ENCODE peak calls at places on chromosomes 11 and 22, in four cellular contexts. H is T follicular helper cell; C is activated naive CD4-positive, alpha-beta T cell; K is AG08396. A is an unnamed sample.

GRCh38 chr11:79617561-79617960 is 176.7 kb upstream of the TENM4 start:
- DNase-seq in H (no peak), K (no peak), C (no peak), A (no peak)

GRCh38 chr11:117097567-117098268 is 510 bp downstream of the SIK3 start:
- DNase-seq in K (peak), H (no peak), C (no peak), A (no peak)

GRCh38 chr22:50546326-50547230 is 879 bp downstream of the KLHDC7B start:
- DNase-seq in H (no peak), K (no peak), C (no peak), A (no peak)

GRCh38 chr11:125343732-125344131 is 152.3 kb downstream of the FEZ1 start:
- DNase-seq in K (no peak), C (no peak), H (no peak), A (no peak)

GRCh38 chr11:111186308-111186967 is 59.1 kb upstream of the POU2AF2 start:
- DNase-seq in H (no peak), K (no peak), C (no peak), A (no peak)

GRCh38 chr22:48945621-48946458 is 881.8 kb downstream of the BRD1 start:
- DNase-seq in K (no peak), C (no peak), H (no peak), A (no peak)

GRCh38 chr11:81331611-81332205 is 1402.0 kb downstream of the FAM181B start:
- DNase-seq in C (no peak), H (no peak), K (no peak), A (no peak)

GRCh38 chr11:95296165-95296564 is 65.2 kb upstream of the SESN3 start:
- DNase-seq in H (no peak), K (no peak), C (no peak), A (no peak)

GRCh38 chr11:6650980-6651379 is 4.6 kb downstream of the DCHS1 start:
- DNase-seq in H (no peak), K (no peak), C (no peak), A (no peak)

GRCh38 chr22:45537734-45538181 is 35.1 kb downstream of the FBLN1 start:
- DNase-seq in C (no peak), H (no peak), K (peak), A (no peak)

GRCh38 chr22:23181763-23182288 is 1.5 kb downstream of the BCR start:
- DNase-seq in H (no peak), C (no peak), K (no peak), A (no peak)

GRCh38 chr11:34044664-34045485 is 6.7 kb upstream of the CAPRIN1 start:
- DNase-seq in K (peak), H (no peak), C (no peak), A (no peak)

GRCh38 chr11:126834149-126834548 is 166.4 kb downstream of the KIRREL3 start:
- DNase-seq in K (peak), C (no peak), H (no peak), A (no peak)

GRCh38 chr22:38135133-38135706 is 24.7 kb upstream of the BAIAP2L2 start:
- DNase-seq in C (no peak), H (no peak), K (peak), A (no peak)

GRCh38 chr11:91124363-91124762 is 901.5 kb upstream of the CHORDC1 start:
- DNase-seq in C (no peak), K (no peak), H (no peak), A (no peak)

GRCh38 chr11:128931661-128932060 is 11.0 kb downstream of the TP53AIP1 start:
- DNase-seq in K (no peak), C (no peak), H (no peak), A (no peak)

GRCh38 chr11:47409440-47410403 is 1.3 kb downstream of the SLC39A13 start:
- DNase-seq in H (no peak), C (no peak), K (no peak), A (no peak)

GRCh38 chr11:11987503-11988022 is 20.9 kb downstream of the DKK3 start:
- DNase-seq in C (no peak), K (no peak), H (no peak), A (peak)

GRCh38 chr11:68632802-68633201 is 51.5 kb upstream of the GAL start:
- DNase-seq in C (peak), K (no peak), H (peak), A (no peak)

GRCh38 chr11:31237819-31238771 is 131.4 kb downstream of the DCDC1 start:
- DNase-seq in K (no peak), H (no peak), C (no peak), A (no peak)

GRCh38 chr11:35478411-35479139 is 46.8 kb downstream of the PAMR1 start:
- DNase-seq in H (no peak), C (no peak), K (no peak), A (no peak)

GRCh38 chr11:15967966-15968365 is 388.4 kb downstream of the SOX6 start:
- DNase-seq in K (no peak), H (no peak), C (no peak), A (no peak)

GRCh38 chr11:65014146-65014960 is at the start of gene ARL2:
- DNase-seq in C (peak), K (peak), H (no peak), A (peak)

GRCh38 chr11:112525270-112525669 is 264.6 kb upstream of the PLET1 start:
- DNase-seq in C (no peak), K (no peak), H (no peak), A (no peak)

GRCh38 chr11:47107709-47108108 is 69.0 kb downstream of the ARFGAP2 start:
- DNase-seq in H (no peak), K (no peak), C (no peak), A (no peak)

GRCh38 chr11:93498099-93499040 is 44.8 kb downstream of the SMCO4 start:
- DNase-seq in H (no peak), K (no peak), C (no peak), A (no peak)

GRCh38 chr11:2303627-2304155 is 1.9 kb downstream of the TSPAN32 start:
- DNase-seq in K (no peak), H (no peak), C (no peak), A (no peak)

GRCh38 chr11:206002-206384 is 1.2 kb downstream of the BET1L start:
- DNase-seq in C (no peak), K (no peak), H (no peak), A (no peak)

GRCh38 chr11:57311109-57311936 is 13.4 kb downstream of the TNKS1BP1 start:
- DNase-seq in C (peak), H (no peak), K (peak), A (no peak)

GRCh38 chr11:17511571-17511970 is 32.6 kb downstream of the USH1C start:
- DNase-seq in H (no peak), K (no peak), C (no peak), A (no peak)

GRCh38 chr11:20310596-20311394 is 52.7 kb upstream of the HTATIP2 start:
- DNase-seq in K (no peak), H (no peak), C (no peak), A (no peak)

GRCh38 chr11:105456950-105457349 is 152.9 kb upstream of the GRIA4 start:
- DNase-seq in C (no peak), H (no peak), K (no peak), A (no peak)

GRCh38 chr22:20626811-20627210 is 119.4 kb downstream of the MED15 start:
- DNase-seq in K (no peak), H (no peak), C (no peak), A (no peak)

GRCh38 chr11:47480762-47481161 is 31.8 kb upstream of the RAPSN start:
- DNase-seq in H (no peak), C (no peak), K (no peak), A (no peak)